ENCODE peak calls at places on chromosomes 3 and 15, in ten cellular contexts. R is tibial artery; B is GM12864; P is fibroblast of lung; S is HFF-Myc; G is left lung; I is mucosa of descending colon; E is fibroblast of mammary gland; X is effector memory CD4-positive, alpha-beta T cell; T is vagina. O is an unnamed sample.

GRCh38 chr15:38004218-38004848 is 69.9 kb downstream of the TMCO5A start:
- DNase-seq in S (no peak), G (peak; percentile 53), E (no peak), X (no peak), R (no peak), B (no peak), I (no peak), P (peak; percentile 13), T (no peak), O (no peak)

GRCh38 chr3:144754076-144754783 is 782.6 kb downstream of the DIPK2A start:
- DNase-seq in T (no peak), S (no peak), I (no peak), E (no peak), R (no peak), P (no peak), B (no peak), G (no peak), X (no peak), O (no peak)

GRCh38 chr3:13308406-13308805 is 111.7 kb downstream of the NUP210 start:
- DNase-seq in S (no peak), T (no peak), R (no peak), E (peak; percentile 30), G (no peak), X (no peak), P (peak; percentile 11), I (peak; percentile 49), B (no peak), O (no peak)

GRCh38 chr3:79846148-79846933 is 78.5 kb upstream of the ROBO1 start:
- DNase-seq in E (no peak), P (no peak), I (no peak), S (no peak), B (no peak), R (no peak), X (no peak), G (no peak), T (no peak), O (no peak)

GRCh38 chr3:37504583-37505357 is 330.4 kb upstream of the LRRFIP2 start:
- DNase-seq in T (no peak), P (no peak), G (no peak), R (no peak), S (no peak), I (no peak), E (no peak), X (no peak), B (no peak), O (no peak)

GRCh38 chr3:123914829-123915228 is 30.7 kb upstream of the MYLK start:
- DNase-seq in X (no peak), T (no peak), B (no peak), E (no peak), S (no peak), P (no peak), I (no peak), G (no peak), R (no peak), O (no peak)

GRCh38 chr3:136186330-136186729 is 9.8 kb downstream of the MSL2 start:
- DNase-seq in G (no peak), B (no peak), R (no peak), T (no peak), P (no peak), S (no peak), I (peak; percentile 55), E (no peak), X (no peak), O (no peak)

GRCh38 chr15:79985571-79985970 is 14.6 kb upstream of the BCL2A1 start:
- DNase-seq in R (no peak), P (peak; percentile 35), E (no peak), G (no peak), X (no peak), T (no peak), S (no peak), I (no peak), B (no peak), O (no peak)

GRCh38 chr15:73078722-73079121 is 26.5 kb downstream of the NEO1 start:
- DNase-seq in S (peak; percentile 41), G (no peak), X (no peak), R (no peak), B (no peak), T (no peak), P (peak; percentile 80), I (no peak), E (peak; percentile 86), O (no peak)

GRCh38 chr3:56753206-56753605 is 48.5 kb downstream of the ARHGEF3 start:
- DNase-seq in B (peak; percentile 44), P (no peak), E (peak; percentile 62), X (no peak), G (no peak), S (no peak), T (no peak), I (no peak), R (no peak), O (peak; percentile 57)

GRCh38 chr3:94394885-94395284 is 332.0 kb downstream of the NSUN3 start:
- DNase-seq in E (no peak), S (no peak), R (no peak), X (no peak), P (no peak), G (no peak), T (no peak), I (no peak), B (no peak), O (no peak)

GRCh38 chr15:33124275-33124674 is 70.2 kb downstream of the FMN1 start:
- DNase-seq in P (no peak), T (no peak), G (no peak), E (no peak), I (no peak), R (no peak), X (no peak), S (no peak), B (no peak), O (no peak)

DNA sequence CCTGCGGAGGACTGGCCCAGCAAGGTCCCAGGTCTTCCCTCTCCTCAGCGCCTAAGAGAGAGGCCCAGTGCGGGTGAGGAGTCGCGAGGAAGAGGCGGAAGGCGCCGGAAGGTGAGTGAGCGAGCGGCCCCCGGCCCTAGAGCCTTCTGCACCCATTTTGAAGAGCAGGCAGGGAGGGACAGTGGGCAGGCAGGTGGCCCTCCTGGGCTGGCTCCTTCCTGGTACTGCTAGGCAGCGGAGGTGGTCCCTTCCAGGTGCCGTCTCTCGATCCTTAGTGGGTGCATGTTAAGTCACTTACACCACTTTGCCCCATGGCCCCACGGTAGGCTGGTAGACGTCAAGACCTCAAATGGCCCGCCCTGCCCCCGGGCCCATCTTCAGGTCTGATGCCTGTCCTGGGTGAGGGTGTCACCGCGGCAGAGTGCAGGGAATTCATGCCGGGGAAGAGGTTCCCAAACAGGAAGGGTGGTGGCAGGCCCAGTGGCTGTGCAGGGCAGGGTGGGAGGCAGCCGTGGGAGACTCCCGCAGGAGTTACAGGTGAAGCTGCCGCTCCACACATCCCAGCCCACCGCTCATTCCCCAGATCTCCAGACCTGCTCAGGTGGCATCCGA is 14.4 kb downstream of the PAK6 start:
- DNase-seq in I (no peak), R (no peak), E (no peak), T (no peak), G (peak; percentile 69), X (no peak), P (no peak), B (no peak), S (no peak), O (no peak)
- H3K4me3 ChIP-seq in I (peak overlapping the region; percentile 14), R (peak overlapping the region; percentile 48), E (no peak overlapping the region), T (peak overlapping the region; percentile 49), G (peak overlapping the region; percentile 43), X (peak overlapping the region; percentile 54), P (peak overlapping the region; percentile 49), B (peak overlapping the region; percentile 55), S (peak overlapping the region; percentile 32), O (peak overlapping the region; percentile 60)

GRCh38 chr15:35038655-35039534 is 46.2 kb downstream of the NANOGP8 start:
- DNase-seq in X (no peak), B (no peak), I (no peak), G (no peak), P (peak; percentile 80), T (no peak), S (no peak), E (no peak), R (no peak), O (no peak)
- H3K4me3 ChIP-seq in X (no peak overlapping the region), B (no peak overlapping the region), I (no peak overlapping the region), G (no peak overlapping the region), P (no peak overlapping the region), T (no peak overlapping the region), S (no peak overlapping the region), E (no peak overlapping the region), R (no peak overlapping the region), O (no peak overlapping the region)

DNA sequence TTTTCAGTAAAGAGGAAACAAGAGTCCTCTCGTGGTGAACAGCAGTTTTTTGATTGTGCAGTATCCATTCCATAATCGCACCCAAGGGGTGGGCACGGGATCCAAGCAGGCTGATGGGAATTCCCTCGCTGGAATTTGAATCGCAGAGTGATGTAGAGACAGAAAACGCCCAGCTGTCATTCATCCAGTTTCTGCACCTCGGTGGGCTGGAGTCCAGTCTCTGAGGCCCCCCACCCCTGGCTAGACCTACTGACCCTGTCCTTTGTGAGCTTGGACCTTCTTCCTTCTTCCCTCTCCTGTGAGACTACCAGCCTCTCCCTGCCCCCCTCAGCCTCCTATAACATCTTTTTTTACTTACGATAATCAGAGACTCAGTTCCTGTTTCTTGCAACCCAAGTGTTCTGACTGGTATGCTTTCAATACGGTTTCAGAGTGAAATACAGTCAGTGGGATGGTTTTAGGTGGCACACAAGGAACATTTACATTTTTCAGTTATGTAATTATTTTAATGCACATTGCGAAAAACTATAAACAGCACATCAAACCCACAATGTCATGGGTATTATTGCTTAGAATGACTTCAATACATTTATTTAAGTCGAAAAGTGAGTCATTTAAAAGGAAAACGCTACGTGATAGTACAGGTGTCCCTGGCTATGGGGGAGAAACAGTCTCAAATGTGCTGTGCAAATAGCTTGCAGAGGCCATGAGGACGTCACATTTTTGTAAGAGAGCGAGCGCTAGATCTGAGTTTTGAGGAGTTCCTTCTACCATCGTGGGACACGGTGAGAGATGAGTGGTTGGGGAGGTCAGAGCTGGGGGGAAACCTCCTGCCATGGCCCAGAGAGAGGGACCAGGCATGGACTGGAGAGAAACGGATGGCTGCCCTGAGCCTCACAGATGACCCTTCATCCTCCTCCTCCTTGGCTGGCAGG is 37.5 kb upstream of the CHST2 start:
- DNase-seq in G (no peak), R (no peak), X (no peak), I (no peak), P (no peak), S (no peak), E (no peak), T (no peak), B (peak; percentile 90), O (peak; percentile 83)
- H3K4me3 ChIP-seq in G (no peak overlapping the region), R (no peak overlapping the region), X (no peak overlapping the region), I (no peak overlapping the region), P (no peak overlapping the region), S (no peak overlapping the region), E (no peak overlapping the region), T (no peak overlapping the region), B (peak overlapping the region; percentile 48), O (peak overlapping the region; percentile 53)

DNA sequence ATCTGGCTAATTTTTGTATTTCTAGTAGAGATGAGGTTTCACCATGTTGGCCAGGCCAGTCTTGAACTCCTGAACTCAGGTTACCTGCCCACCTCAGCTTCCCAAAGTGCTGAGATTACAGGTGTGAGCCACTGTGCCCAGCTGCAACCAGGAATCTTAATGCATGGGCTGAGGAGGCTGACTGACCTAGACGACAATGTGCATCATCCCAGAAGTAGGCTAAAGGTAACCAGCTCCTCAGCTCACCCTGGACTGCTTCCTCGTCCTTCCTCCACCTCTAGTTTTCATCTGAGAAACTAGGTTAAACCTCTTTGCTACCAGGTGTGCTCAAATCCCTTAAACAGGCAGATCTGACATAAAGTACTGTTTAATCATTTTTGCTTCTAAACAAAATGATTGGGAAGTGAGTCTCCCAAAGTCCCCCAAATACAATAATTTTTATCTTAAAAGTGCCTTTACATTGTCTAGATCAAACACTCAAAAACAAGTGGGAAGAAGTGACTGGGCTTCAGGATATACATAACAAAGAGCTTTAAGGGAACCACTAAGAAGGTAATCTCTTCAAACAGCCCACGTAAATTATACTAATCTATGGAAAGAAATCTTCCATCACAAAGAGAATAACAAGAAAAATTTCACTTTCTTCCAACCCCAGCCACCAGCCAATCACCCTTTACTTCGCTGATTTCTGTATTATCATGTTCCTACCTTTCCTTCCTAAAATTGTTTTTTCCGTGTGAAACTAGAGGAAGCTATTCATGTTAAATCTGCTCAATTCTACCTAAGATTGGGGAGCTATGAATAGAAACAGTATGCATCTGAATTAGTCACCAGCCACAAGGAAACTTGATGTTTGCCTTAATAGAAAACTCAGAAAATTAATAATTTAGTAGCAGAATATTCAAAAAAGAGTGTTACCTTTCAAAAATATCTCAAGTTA is 34.7 kb downstream of the IGF2BP2 start:
- DNase-seq in E (no peak), G (no peak), I (no peak), B (no peak), R (no peak), T (no peak), S (no peak), P (no peak), X (no peak), O (no peak)
- H3K4me3 ChIP-seq in E (no peak overlapping the region), G (no peak overlapping the region), I (no peak overlapping the region), B (no peak overlapping the region), R (no peak overlapping the region), T (no peak overlapping the region), S (no peak overlapping the region), P (no peak overlapping the region), X (no peak overlapping the region), O (no peak overlapping the region)

O was measured in GM06990.